ENCODE peak calls at places on chromosome 9, in six cellular contexts. G is hepatic stellate cell; E is activated T-helper 1 cell treated with anti-CD3 and anti-CD28 coated beads, Interleukin-2, amount 50 U/mL, for 16 hours; O is COR-L47; B is RPMI8226; I is brain microvascular endothelial cell. X is an unnamed sample.

GRCh38 chr9:134561427-134562145 is 80.0 kb upstream of the COL5A1 start:
- DNase-seq in G (no peak), E (no peak), O (no peak), B (no peak), I (no peak), X (no peak)

GRCh38 chr9:130745829-130746228 is 52.2 kb downstream of the EXOSC2 start:
- DNase-seq in G (no peak), E (no peak), O (no peak), B (no peak), I (no peak), X (no peak)

GRCh38 chr9:98045234-98046160 is 11.0 kb upstream of the NANS start:
- DNase-seq in G (no peak), E (no peak), O (no peak), B (peak; percentile 84), I (no peak), X (no peak)

GRCh38 chr9:119963798-119964372 is 594.6 kb upstream of the BRINP1 start:
- DNase-seq in G (peak; percentile 85), E (no peak), O (no peak), B (no peak), I (peak; percentile 75), X (peak; percentile 85)

GRCh38 chr9:34599546-34599945 is 10.0 kb upstream of the CNTFR start:
- DNase-seq in G (no peak), E (no peak), O (no peak), B (no peak), I (no peak), X (no peak)

GRCh38 chr9:91795500-91796241 is 154.4 kb downstream of the ROR2 start:
- DNase-seq in G (no peak), E (no peak), O (peak; percentile 39), B (no peak), I (no peak), X (no peak)

GRCh38 chr9:15149450-15149849 is 157.6 kb downstream of the TTC39B start:
- DNase-seq in G (no peak), E (no peak), O (no peak), B (no peak), I (no peak), X (no peak)

GRCh38 chr9:70229579-70229978 is 29.2 kb upstream of the SMC5 start:
- DNase-seq in G (peak; percentile 10), E (no peak), O (peak; percentile 16), B (no peak), I (no peak), X (no peak)

GRCh38 chr9:87844471-87844870 is 38.2 kb upstream of the SPATA31E1 start:
- DNase-seq in G (no peak), E (no peak), O (no peak), B (no peak), I (no peak), X (no peak)

GRCh38 chr9:134384811-134385479 is 58.7 kb downstream of the RXRA start:
- DNase-seq in G (no peak), E (no peak), O (no peak), B (no peak), I (no peak), X (no peak)

GRCh38 chr9:37324261-37324683 is 98.2 kb upstream of the GRHPR start:
- DNase-seq in G (no peak), E (no peak), O (no peak), B (no peak), I (peak; percentile 43), X (no peak)

GRCh38 chr9:114551750-114552685 is 35.6 kb upstream of the ATP6V1G1 start:
- DNase-seq in G (peak; percentile 95), E (no peak), O (no peak), B (peak; percentile 47), I (peak; percentile 99), X (peak; percentile 91)

GRCh38 chr9:19934301-19934868 is 145.5 kb upstream of the SLC24A2 start:
- DNase-seq in G (peak; percentile 35), E (no peak), O (no peak), B (no peak), I (peak; percentile 30), X (peak; percentile 61)

GRCh38 chr9:136295055-136295454 is 8.8 kb downstream of the CCDC187 start:
- DNase-seq in G (no peak), E (no peak), O (no peak), B (no peak), I (no peak), X (no peak)

GRCh38 chr9:111852291-111852690 is 44.3 kb upstream of the UGCG start:
- DNase-seq in G (no peak), E (no peak), O (no peak), B (no peak), I (no peak), X (no peak)

GRCh38 chr9:132381966-132382541 is 24.6 kb downstream of the TTF1 start:
- DNase-seq in G (no peak), E (no peak), O (no peak), B (no peak), I (no peak), X (no peak)

GRCh38 chr9:124724415-124725067 is 46.6 kb downstream of the NR6A1 start:
- DNase-seq in G (no peak), E (no peak), O (no peak), B (no peak), I (no peak), X (no peak)

GRCh38 chr9:95383198-95383673 is 65.7 kb upstream of the FANCC start:
- DNase-seq in G (peak; percentile 59), E (no peak), O (no peak), B (no peak), I (peak; percentile 16), X (peak; percentile 59)

GRCh38 chr9:28774433-28775029 is 1201.2 kb upstream of the C9orf72 start:
- DNase-seq in G (peak; percentile 2), E (no peak), O (peak; percentile 44), B (peak; percentile 23), I (no peak), X (peak; percentile 1)

GRCh38 chr9:34983209-34983608 is 6.3 kb upstream of the DNAJB5 start:
- DNase-seq in G (no peak), E (no peak), O (no peak), B (peak; percentile 69), I (no peak), X (no peak)

GRCh38 chr9:21901538-21901937 is 92.7 kb downstream of the CDKN2A start:
- DNase-seq in G (no peak), E (no peak), O (no peak), B (no peak), I (no peak), X (no peak)